ENCODE peak calls at places on chromosome 14, in four cellular contexts. E, V, H and X are unnamed samples. For H3K4me1, the result is how much of the 10 kb centered on the place peaks cover.

GRCh38 chr14:93078830-93079229 is 36.9 kb downstream of the ITPK1 start:
- DNase-seq in H (no peak), E (no peak), V (no peak), X (no peak)

GRCh38 chr14:84825481-84825880 is 704.5 kb upstream of the FLRT2 start:
- DNase-seq in H (no peak), V (no peak), E (no peak), X (no peak)

GRCh38 chr14:68460541-68460940 is 332.3 kb downstream of the ZFP36L1 start:
- DNase-seq in V (peak), H (no peak), E (no peak), X (no peak)

GRCh38 chr14:48275301-48275700 is 599.9 kb upstream of the MDGA2 start:
- DNase-seq in V (no peak), E (no peak), H (no peak), X (no peak)

GRCh38 chr14:29857545-29857944 is 70.1 kb downstream of the PRKD1 start:
- DNase-seq in H (no peak), V (no peak), E (no peak), X (no peak)

GRCh38 chr14:55926007-55926406 is 192.2 kb upstream of the PELI2 start:
- DNase-seq in H (no peak), E (no peak), V (no peak), X (peak)

GRCh38 chr14:43687866-43688265 is 819.2 kb downstream of the FSCB start:
- DNase-seq in V (no peak), E (no peak), H (peak), X (no peak)

GRCh38 chr14:96761066-96761465 is 36.1 kb upstream of the VRK1 start:
- DNase-seq in E (no peak), V (no peak), H (no peak), X (no peak)

GRCh38 chr14:69997849-69998248 is 118.6 kb downstream of the SMOC1 start:
- DNase-seq in V (peak), H (peak), E (no peak), X (peak)

GRCh38 chr14:90513151-90514014 is 116.6 kb downstream of the CALM1 start:
- DNase-seq in V (no peak), H (peak), E (peak), X (peak)

GRCh38 chr14:21346532-21347135 is 37.2 kb downstream of the SUPT16H start:
- DNase-seq in V (no peak), E (no peak), H (no peak), X (no peak)

GRCh38 chr14:82270286-82270685 is 736.6 kb upstream of the SEL1L start:
- DNase-seq in H (no peak), V (no peak), E (no peak), X (no peak)

DNA sequence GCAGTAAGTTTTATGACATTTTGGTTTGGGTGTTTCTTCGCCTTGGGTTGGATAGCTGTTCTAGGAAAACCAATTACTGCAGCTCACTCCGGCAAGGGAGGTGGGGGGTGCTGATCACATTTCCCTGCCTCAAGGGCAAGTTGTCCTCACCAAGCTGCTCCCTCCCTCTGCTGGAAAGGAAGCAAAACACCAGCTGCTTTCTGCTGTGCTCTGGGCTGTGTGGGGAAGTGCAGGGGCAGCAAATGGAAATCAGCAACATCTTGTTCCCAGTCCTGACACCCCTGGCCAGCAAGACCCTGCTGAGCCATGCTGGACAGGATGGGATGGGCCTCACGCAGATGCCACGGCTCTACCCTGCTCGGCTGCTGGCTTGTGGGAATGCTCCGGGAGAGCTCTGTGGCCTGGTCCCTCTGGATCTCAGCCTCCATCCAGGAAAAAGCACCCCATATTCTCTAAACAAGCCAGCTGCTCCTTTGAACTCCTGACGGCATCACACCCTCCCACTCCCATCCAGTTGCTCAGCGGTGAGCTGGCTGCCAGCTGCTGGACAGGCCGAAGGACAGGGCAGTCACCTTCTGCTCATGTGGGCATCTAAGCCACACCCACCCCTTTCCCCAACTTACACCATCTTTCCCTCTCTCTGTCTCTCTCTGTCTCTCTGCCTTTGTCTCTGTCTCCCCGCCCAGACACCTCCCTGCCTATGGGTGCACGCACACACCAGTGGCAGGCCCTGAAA is 52.4 kb upstream of the EIF5 start:
- DNase-seq in V (no peak), E (peak), H (peak), X (no peak)
- TF ChIP-seq CTCF in V (no peak), E (peak), H (peak), X (peak)

DNA sequence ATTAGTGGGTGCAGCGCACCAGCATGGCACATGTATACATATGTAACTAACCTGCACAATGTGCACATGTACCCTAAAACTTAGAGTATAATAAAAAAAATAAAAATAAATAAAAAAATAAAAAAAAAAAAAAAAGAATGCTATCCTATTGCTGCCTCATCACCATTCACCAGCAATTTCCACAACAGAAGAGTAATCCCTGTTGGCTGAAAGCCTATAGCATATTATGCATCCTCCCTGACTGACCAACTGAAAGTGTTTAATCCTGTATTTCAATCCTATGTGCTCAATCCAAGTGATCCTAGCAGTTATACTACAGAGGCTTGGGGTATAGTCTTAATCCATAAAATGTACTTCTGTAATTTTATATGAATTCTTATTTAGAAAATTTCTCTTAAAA is 18.5 kb downstream of the DICER1 start:
- DNase-seq in V (no peak), E (no peak), H (no peak), X (no peak)
- H3K4me1 ChIP-seq in V (under half), E (half or more), H (under half), X (under half)

GRCh38 chr14:24280797-24281460 is 9.5 kb upstream of the RABGGTA start:
- DNase-seq in H (no peak), E (no peak), V (no peak), X (no peak)
- TF ChIP-seq CTCF in H (no peak), E (no peak), V (no peak), X (no peak)

GRCh38 chr14:61331992-61332657 is 10.7 kb downstream of the PRKCH start:
- DNase-seq in E (no peak), V (no peak), H (peak), X (no peak)

GRCh38 chr14:61332658-61333029 is 11.3 kb downstream of the PRKCH start:
- DNase-seq in H (no peak), V (no peak), E (no peak), X (no peak)

GRCh38 chr14:61335876-61336275 is 14.5 kb downstream of the PRKCH start:
- DNase-seq in E (no peak), V (no peak), H (no peak), X (no peak)

GRCh38 chr14:61335049-61335448 is 13.7 kb downstream of the PRKCH start:
- DNase-seq in H (no peak), E (no peak), V (no peak), X (no peak)

GRCh38 chr14:61334197-61334701 is 12.9 kb downstream of the PRKCH start:
- DNase-seq in E (peak), V (no peak), H (no peak), X (no peak)
- H3K4me1 ChIP-seq in E (under half), V (under half), H (under half), X (under half)

GRCh38 chr14:104772707-104773504 is 20.0 kb downstream of the SIVA1 start:
- DNase-seq in V (no peak), H (no peak), E (no peak), X (peak)

GRCh38 chr14:104774453-104775072 is 21.0 kb downstream of the AKT1 start:
- DNase-seq in E (no peak), V (no peak), H (no peak), X (peak)

GRCh38 chr14:104771918-104772706 is 19.2 kb downstream of the SIVA1 start:
- DNase-seq in H (no peak), V (no peak), E (no peak), X (no peak)

GRCh38 chr14:104775073-104775489 is 20.5 kb downstream of the AKT1 start:
- DNase-seq in H (no peak), E (no peak), V (no peak), X (no peak)

DNA sequence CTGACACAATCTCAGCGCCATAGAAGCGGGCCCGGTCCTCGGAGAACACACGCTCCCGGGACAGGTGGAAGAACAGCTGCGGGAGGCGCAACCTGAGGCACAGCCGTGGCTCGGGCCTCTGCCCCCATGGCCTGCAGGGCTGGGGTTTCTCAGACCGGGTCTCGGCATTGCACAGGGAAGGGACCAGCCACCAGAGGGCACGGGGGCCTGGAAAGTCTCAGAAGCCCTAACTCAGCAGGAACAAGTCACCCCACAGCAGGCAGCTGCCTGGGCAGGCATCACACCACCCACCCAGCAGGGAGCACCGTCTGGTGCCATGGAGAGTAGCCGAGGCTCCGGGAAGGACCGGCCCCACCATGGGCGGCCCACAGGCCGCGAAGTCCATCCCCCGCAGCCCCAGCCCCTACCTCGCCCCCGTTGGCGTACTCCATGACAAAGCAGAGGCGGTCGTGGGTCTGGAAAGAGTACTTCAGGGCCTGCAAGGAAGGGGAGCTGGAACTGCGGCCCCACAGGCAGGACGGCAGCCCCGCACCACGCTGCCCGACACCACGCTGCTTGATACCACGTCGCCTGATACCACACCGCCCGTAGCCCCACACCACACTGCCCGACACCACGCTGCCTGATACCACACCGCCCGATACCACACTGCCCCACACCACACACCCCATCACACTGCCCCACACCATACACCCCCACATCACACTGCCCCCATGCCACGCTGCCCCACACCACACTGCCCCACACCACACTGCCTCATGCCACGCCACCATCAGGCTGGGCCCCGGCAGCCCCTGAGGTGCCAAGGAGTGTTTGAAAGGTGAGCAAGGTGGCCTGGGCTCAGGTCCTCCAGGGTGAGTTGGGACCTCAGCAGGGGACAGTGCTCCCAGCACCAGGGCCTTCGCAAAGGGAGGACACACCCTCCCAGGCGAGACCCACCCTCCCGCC is 20.8 kb downstream of the SIVA1 start:
- DNase-seq in V (no peak), E (no peak), H (no peak), X (no peak)
- TF ChIP-seq CTCF in V (no peak), E (no peak), H (no peak), X (no peak)

DNA sequence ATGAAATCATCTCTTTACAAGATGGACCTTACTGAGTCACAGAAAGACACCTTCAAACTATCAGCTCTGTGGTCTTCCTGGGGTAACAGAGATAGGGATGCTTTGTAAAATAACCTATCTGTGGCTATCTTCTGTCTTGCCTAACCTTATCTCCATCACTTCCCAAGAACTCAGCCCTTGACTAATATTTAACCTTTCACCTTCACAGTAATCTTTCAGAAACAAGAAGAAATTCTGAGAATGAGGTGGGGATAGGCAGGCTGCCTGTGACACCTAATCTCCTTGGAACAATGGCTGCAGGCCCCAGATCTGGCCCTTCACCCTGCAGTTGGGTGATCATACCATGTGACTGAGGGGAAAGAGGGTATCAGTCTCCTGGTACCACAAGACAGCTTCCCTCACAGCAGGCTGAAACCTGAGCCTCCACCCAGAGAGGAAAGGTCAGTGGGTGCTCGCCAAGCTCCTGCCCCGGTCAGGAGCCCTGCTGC is 27.4 kb upstream of the CEBPE start:
- DNase-seq in V (no peak), E (no peak), H (no peak), X (no peak)
- H3K4me1 ChIP-seq in V (under half), E (under half), H (under half), X (under half)

DNA sequence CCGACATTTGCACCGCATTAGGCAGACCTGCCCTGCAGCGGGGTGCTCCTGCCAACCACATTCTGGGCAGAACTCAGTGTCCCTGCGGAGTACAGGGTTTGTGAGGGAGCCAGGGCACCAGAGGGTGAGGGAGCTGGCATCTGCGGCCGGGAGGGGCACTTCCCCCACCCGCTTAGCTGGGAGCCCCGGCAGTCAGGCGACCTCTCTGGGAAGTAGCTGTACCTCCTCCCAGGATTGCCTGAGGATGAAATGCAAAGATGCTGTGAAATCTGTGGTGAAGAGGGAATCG is 58.6 kb downstream of the ANKRD9 start:
- DNase-seq in V (no peak), E (no peak), H (no peak), X (no peak)
- TF ChIP-seq CTCF in V (no peak), E (no peak), H (no peak), X (no peak)

DNA sequence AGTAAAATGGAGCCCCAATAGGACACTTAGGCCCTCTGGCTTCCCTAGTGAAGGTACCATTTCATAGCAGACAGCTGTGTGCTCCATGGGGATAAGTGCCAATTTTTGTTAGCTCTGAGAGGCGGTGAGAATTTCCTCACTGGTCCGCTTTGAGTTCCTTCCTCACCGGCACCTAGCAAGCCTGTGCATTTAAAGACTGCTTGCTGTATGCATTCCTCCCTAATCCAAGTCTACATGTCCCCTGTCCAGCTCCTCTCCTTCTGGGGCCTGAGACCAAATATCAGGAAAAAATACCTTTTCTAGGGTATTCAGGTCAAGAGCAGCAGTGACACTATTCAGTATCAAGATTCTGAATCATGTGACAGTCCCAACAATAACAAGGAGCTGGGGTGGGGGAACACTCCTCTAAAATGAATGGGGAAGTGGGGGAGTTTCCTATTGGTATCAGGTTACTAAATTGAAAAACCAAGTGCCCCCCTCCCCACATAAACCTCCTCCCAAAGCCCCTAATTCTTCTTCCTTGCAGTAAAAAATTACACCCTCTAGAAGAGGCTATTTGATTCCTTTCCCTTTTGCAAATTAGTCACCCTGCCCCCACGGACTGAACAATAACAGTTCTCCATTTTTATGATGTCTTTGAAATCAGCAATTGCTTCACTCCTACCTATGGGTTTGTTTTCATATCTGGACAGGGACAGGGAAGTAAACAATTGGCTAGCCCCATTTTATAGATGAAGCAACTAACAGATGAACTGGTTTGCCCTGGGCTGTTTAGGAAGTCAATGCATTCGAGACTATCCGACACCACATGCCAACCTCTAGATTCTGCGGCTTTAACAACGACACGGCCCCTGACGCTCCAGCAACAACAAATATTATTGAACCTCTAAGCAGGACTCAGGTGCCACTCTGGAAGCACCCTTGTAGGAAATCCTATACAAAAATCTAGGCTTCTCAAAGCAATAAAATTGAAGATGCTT is 28.9 kb downstream of the BCL11B start:
- DNase-seq in H (no peak), E (no peak), V (no peak), X (no peak)
- H3K4me1 ChIP-seq in H (under half), E (under half), V (under half), X (under half)

DNA sequence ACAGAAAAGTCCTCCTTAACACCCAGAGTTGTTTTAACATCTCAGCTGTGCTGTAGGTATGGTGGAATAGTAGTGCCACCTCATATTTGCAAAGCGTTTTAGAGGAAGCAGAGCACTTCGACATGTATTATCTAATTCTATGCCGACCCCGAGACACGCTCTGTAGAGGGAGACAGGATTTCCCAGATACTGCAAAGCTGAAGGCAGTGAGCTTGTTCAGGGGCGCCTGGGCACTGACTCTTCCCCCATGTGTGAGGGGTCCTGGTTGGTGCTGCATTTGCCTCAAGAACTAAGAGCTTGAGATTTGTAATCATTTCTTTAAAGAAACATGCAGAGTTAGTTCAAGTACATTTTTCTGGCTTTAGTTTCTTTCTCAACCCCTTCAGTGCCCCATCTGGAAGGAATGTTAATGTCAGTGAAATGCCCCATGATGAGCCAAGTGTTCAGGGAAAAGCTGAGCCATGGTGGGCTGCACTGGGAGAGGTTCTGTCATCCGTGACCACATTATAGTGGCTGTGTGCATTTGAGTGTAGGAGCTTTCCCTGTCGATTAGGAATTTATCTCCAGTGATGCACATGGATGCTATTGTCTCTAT is 66.3 kb downstream of the MBIP start:
- DNase-seq in V (no peak), E (peak), H (no peak), X (no peak)
- TF ChIP-seq CTCF in V (no peak), E (peak), H (peak), X (no peak)